ENCODE peak calls at places on chromosomes 1 and 21, in six cellular contexts. T is LHCN-M2; E is activated gamma-delta T cell treated with Interleukin-2 at 50 U/mL for 16 hours; I is activated CD4-positive, alpha-beta T cell treated with anti-CD3 and anti-CD28 coated beads, Interleukin-2, amount 50 U/mL, for 1 hour; K is GOT3; U is M059J. P is an unnamed sample.

GRCh38 chr1:183693521-183693920 is 40.4 kb upstream of the APOBEC4 start:
- DNase-seq in E (no peak), U (no peak), K (no peak), T (no peak), I (no peak), P (no peak)

GRCh38 chr1:6440198-6441126 is 15.9 kb downstream of the ESPN start:
- DNase-seq in U (peak; percentile 55), E (peak; percentile 71), T (no peak), K (no peak), I (peak; percentile 75), P (no peak)

GRCh38 chr1:52142220-52143153 is 598 bp downstream of the ZFYVE9 start:
- DNase-seq in E (peak; percentile 4), T (peak; percentile 58), I (no peak), U (peak; percentile 66), K (peak; percentile 54), P (no peak)

GRCh38 chr1:156393095-156393494 is 24.1 kb downstream of the RHBG start:
- DNase-seq in E (no peak), K (no peak), T (no peak), I (no peak), U (no peak), P (no peak)

GRCh38 chr1:23555949-23556640 is 3.2 kb downstream of the ID3 start:
- DNase-seq in T (peak; percentile 87), U (peak; percentile 95), E (no peak), I (no peak), K (no peak), P (no peak)

GRCh38 chr1:15717418-15718131 is 18.5 kb upstream of the SLC25A34 start:
- DNase-seq in U (no peak), E (no peak), I (no peak), T (no peak), K (no peak), P (no peak)

GRCh38 chr1:221416723-221417122 is 325.2 kb downstream of the DUSP10 start:
- DNase-seq in E (no peak), T (no peak), I (no peak), K (no peak), U (no peak), P (no peak)

GRCh38 chr21:42692688-42693087 is 39.3 kb downstream of the PDE9A start:
- DNase-seq in U (no peak), T (no peak), K (no peak), E (no peak), I (no peak), P (no peak)

GRCh38 chr21:37009740-37010341 is 3.3 kb downstream of the RIPPLY3 start:
- DNase-seq in E (peak; percentile 76), U (peak; percentile 91), T (peak; percentile 81), K (peak; percentile 64), I (peak; percentile 77), P (peak; percentile 79)

GRCh38 chr1:28449904-28450303 is 55.9 kb upstream of the RCC1 start:
- DNase-seq in E (no peak), U (peak; percentile 86), I (no peak), K (no peak), T (peak; percentile 31), P (no peak)

P was measured in pons.